ENCODE peak calls at places on chromosomes 7 and 10, in five cellular contexts. Z, T, D, A and V are unnamed samples.

GRCh38 chr7:8378349-8379019 is 54.9 kb upstream of the NXPH1 start:
- DNase-seq in Z (no peak), T (no peak), D (no peak), A (no peak), V (no peak)

GRCh38 chr7:76123316-76123715 is 75.4 kb downstream of the MDH2 start:
- DNase-seq in Z (no peak), T (no peak), D (no peak), A (no peak), V (no peak)

GRCh38 chr10:62433181-62433692 is 59.1 kb downstream of the ZNF365 start:
- DNase-seq in Z (peak), T (no peak), D (no peak), A (peak), V (no peak)

GRCh38 chr10:46995234-46995633 is 84.0 kb downstream of the PTPN20 start:
- DNase-seq in Z (no peak), T (peak), D (no peak), A (no peak), V (no peak)

GRCh38 chr7:100492738-100493475 is 9.2 kb downstream of the NYAP1 start:
- DNase-seq in Z (no peak), T (no peak), D (no peak), A (no peak), V (no peak)

GRCh38 chr7:16399916-16400895 is 21.1 kb downstream of the CRPPA start:
- DNase-seq in Z (no peak), T (no peak), D (no peak), A (no peak), V (no peak)

GRCh38 chr10:29949411-29950011 is 109.9 kb downstream of the JCAD start:
- DNase-seq in Z (peak), T (no peak), D (no peak), A (no peak), V (no peak)

GRCh38 chr10:7950981-7951847 is 103.3 kb upstream of the GATA3 start:
- DNase-seq in Z (no peak), T (no peak), D (no peak), A (no peak), V (no peak)

GRCh38 chr7:159064816-159065130 is 79.9 kb downstream of the VIPR2 start:
- DNase-seq in Z (no peak), T (no peak), D (no peak), A (no peak), V (no peak)

GRCh38 chr7:97418312-97418711 is 300.8 kb downstream of the SDHAF3 start:
- DNase-seq in Z (no peak), T (peak), D (no peak), A (no peak), V (no peak)

GRCh38 chr10:84265378-84265777 is 20.5 kb downstream of the RGR start:
- DNase-seq in Z (no peak), T (no peak), D (no peak), A (no peak), V (no peak)

GRCh38 chr7:110595694-110596093 is 495.2 kb upstream of the LRRN3 start:
- DNase-seq in Z (no peak), T (no peak), D (no peak), A (no peak), V (no peak)

GRCh38 chr7:158541330-158542010 is 46.2 kb downstream of the PTPRN2 start:
- DNase-seq in Z (no peak), T (no peak), D (no peak), A (no peak), V (no peak)

GRCh38 chr10:82397859-82398258 is 522.9 kb downstream of the NRG3 start:
- DNase-seq in Z (no peak), T (peak), D (no peak), A (no peak), V (no peak)

GRCh38 chr10:88058750-88059149 is 195.3 kb downstream of the PTEN start:
- DNase-seq in Z (no peak), T (no peak), D (no peak), A (no peak), V (no peak)

GRCh38 chr7:151008511-151009323 is 15.6 kb downstream of the ATG9B start:
- DNase-seq in Z (no peak), T (peak), D (no peak), A (peak), V (no peak)

GRCh38 chr7:12550956-12551355 is 19.6 kb upstream of the SCIN start:
- DNase-seq in Z (peak), T (no peak), D (no peak), A (no peak), V (no peak)

GRCh38 chr10:31399631-31400030 is 80.6 kb downstream of the ZEB1 start:
- DNase-seq in Z (no peak), T (no peak), D (no peak), A (peak), V (no peak)

GRCh38 chr7:31488562-31489203 is 25.2 kb upstream of the ITPRID1 start:
- DNase-seq in Z (peak), T (peak), D (peak), A (peak), V (peak)

GRCh38 chr7:22196429-22196828 is 160.5 kb downstream of the RAPGEF5 start:
- DNase-seq in Z (no peak), T (no peak), D (no peak), A (no peak), V (no peak)

GRCh38 chr7:82726038-82726800 is 282.6 kb upstream of the CACNA2D1 start:
- DNase-seq in Z (peak), T (no peak), D (no peak), A (no peak), V (no peak)

GRCh38 chr10:59346321-59346720 is 16.0 kb downstream of the FAM13C start:
- DNase-seq in Z (no peak), T (no peak), D (no peak), A (no peak), V (no peak)

GRCh38 chr10:18164771-18165361 is 24.6 kb downstream of the CACNB2 start:
- DNase-seq in Z (peak), T (no peak), D (no peak), A (no peak), V (no peak)

GRCh38 chr7:30559566-30559965 is 35.1 kb upstream of the GARS1 start:
- DNase-seq in Z (no peak), T (no peak), D (no peak), A (no peak), V (no peak)

GRCh38 chr7:114085313-114085591 is 166.4 kb upstream of the PPP1R3A start:
- DNase-seq in Z (no peak), T (peak), D (no peak), A (no peak), V (no peak)

GRCh38 chr10:4981722-4982471 is 18.7 kb downstream of the AKR1C1 start:
- DNase-seq in Z (peak), T (peak), D (peak), A (peak), V (peak)

GRCh38 chr7:150378115-150378852 is 846 bp upstream of the ZNF775 start:
- DNase-seq in Z (no peak), T (peak), D (peak), A (peak), V (no peak)

GRCh38 chr10:28396317-28396716 is 93.5 kb upstream of the MPP7 start:
- DNase-seq in Z (no peak), T (no peak), D (no peak), A (no peak), V (no peak)

GRCh38 chr7:151128144-151128543 is 39.4 kb downstream of the GBX1 start:
- DNase-seq in Z (no peak), T (no peak), D (no peak), A (no peak), V (no peak)

GRCh38 chr10:60031664-60032063 is 125.3 kb upstream of the CCDC6 start:
- DNase-seq in Z (no peak), T (no peak), D (no peak), A (no peak), V (no peak)

GRCh38 chr7:921071-921461 is 33.4 kb downstream of the ADAP1 start:
- DNase-seq in Z (no peak), T (no peak), D (peak), A (no peak), V (no peak)

GRCh38 chr10:72425133-72425532 is 70.4 kb upstream of the DNAJB12 start:
- DNase-seq in Z (no peak), T (no peak), D (no peak), A (no peak), V (no peak)

GRCh38 chr10:86366033-86366901 is at the start of gene GRID1:
- DNase-seq in Z (no peak), T (peak), D (peak), A (no peak), V (no peak)

GRCh38 chr7:137025469-137026175 is 157.2 kb downstream of the CHRM2 start:
- DNase-seq in Z (peak), T (no peak), D (no peak), A (no peak), V (no peak)

GRCh38 chr7:128383781-128384180 is 22.3 kb upstream of the PRRT4 start:
- DNase-seq in Z (no peak), T (no peak), D (no peak), A (no peak), V (peak)

GRCh38 chr10:6300106-6300783 is 97.5 kb downstream of the PFKFB3 start:
- DNase-seq in Z (peak), T (no peak), D (no peak), A (no peak), V (no peak)

GRCh38 chr10:23512355-23513058 is 73.6 kb downstream of the OTUD1 start:
- DNase-seq in Z (peak), T (no peak), D (no peak), A (no peak), V (no peak)

GRCh38 chr7:39734605-39735004 is 111.2 kb downstream of the RALA start:
- DNase-seq in Z (no peak), T (peak), D (no peak), A (no peak), V (no peak)

GRCh38 chr7:134823400-134823799 is 44.0 kb downstream of the CALD1 start:
- DNase-seq in Z (peak), T (no peak), D (no peak), A (no peak), V (no peak)

GRCh38 chr7:134827889-134828288 is 48.5 kb downstream of the CALD1 start:
- DNase-seq in Z (peak), T (no peak), D (no peak), A (no peak), V (no peak)

GRCh38 chr7:134828361-134828760 is 48.9 kb downstream of the CALD1 start:
- DNase-seq in Z (no peak), T (no peak), D (no peak), A (no peak), V (no peak)

GRCh38 chr7:134827436-134827835 is 48.0 kb downstream of the CALD1 start:
- DNase-seq in Z (no peak), T (no peak), D (no peak), A (peak), V (no peak)

DNA sequence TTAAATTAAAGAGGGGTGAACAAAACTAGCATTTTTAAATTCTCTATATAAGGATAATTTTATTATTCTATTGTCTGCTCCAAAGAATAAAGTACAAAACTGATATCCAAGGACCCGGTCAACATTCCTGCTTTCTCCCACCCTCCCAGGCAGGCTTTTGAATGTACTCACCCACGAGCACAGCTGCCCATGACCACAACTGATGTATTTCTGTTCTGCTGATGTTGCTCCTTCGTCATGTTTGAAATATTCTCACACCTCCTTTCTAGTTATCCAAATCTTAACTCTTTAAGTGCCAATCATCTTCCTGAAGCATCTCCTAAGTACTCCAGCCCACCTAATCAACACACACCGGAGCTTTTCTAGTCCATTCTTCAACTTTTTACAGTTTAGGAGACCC is 46.7 kb downstream of the CALD1 start:
- DNase-seq in Z (peak), T (no peak), D (no peak), A (peak), V (no peak)
- H3K4me3 ChIP-seq in Z (no peak), T (no peak), D (no peak), A (peak), V (no peak)

DNA sequence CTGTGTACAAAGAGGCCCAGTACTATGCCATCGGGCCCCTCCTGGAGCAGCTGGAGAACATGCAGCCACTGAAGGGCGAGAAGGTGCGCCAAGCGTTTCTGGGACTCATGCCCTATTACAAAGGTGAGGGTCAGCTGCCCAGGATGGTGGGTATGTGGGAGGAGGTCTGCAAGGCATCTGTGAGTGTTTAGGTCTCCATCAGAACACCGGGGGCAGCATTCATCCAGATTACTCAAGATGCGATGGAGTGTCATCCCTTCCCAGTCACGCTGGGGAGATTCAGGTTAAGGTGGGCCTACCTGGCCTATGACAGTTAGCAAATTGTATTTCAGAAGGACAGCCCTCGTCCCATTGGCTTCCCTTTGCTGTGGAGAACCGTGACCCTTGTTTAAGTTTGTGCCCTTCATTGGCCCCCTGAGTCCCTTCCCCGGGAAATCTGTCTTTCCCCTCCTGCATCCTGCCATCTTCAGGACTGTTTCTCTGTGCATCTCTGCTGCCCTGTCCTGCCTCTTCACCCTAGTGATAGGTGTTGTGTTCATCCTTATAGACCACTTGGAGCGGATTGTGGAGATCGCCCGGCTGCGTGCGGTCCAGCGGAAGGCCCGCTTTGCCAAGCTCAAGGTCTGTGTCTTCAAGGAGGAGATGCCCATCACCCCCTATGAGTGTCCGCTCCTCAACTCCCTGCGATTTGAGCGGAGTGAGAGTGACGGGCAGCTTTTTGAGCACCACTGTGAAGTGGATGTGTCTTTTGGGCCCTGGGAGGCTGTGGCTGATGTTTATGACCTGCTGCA is 9.8 kb downstream of the KCTD7 start:
- DNase-seq in Z (no peak), T (peak), D (no peak), A (no peak), V (no peak)
- TF ChIP-seq CTCF in Z (no peak), T (peak), D (no peak), A (no peak), V (no peak)

GRCh38 chr7:44976040-44976745 is 2.6 kb downstream of the MYO1G start:
- DNase-seq in Z (no peak), T (no peak), D (no peak), A (no peak), V (no peak)

GRCh38 chr7:44977956-44978355 is 859 bp downstream of the MYO1G start:
- DNase-seq in Z (no peak), T (no peak), D (no peak), A (no peak), V (no peak)

GRCh38 chr7:44975331-44976039 is 3.3 kb downstream of the MYO1G start:
- DNase-seq in Z (no peak), T (no peak), D (no peak), A (no peak), V (no peak)

GRCh38 chr7:44977304-44977858 is 1.4 kb downstream of the MYO1G start:
- DNase-seq in Z (no peak), T (no peak), D (peak), A (no peak), V (no peak)

DNA sequence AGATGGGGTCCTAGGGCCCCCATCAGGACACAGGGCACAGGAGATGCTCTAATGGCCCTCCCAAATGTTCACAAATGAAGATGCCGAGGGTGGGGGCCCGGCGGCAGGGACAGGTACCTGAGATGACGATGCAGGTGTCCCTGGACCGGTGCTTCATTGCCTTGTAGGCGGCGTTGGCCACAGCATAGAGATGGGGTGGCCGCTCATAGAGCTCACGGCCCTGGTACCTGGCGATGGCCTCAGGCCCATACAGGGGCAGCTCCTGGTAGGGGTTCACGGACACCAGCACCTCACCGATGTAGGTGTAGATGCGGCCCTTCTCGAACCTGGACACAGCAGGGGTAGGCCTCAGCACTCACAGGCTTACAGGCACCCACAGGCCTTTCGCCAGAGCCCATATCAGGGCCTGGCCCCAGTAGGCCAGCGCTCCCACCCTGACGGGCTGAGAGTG is 2.0 kb downstream of the MYO1G start:
- DNase-seq in Z (no peak), T (no peak), D (peak), A (no peak), V (no peak)
- H3K4me3 ChIP-seq in Z (no peak), T (no peak), D (no peak), A (no peak), V (no peak)

GRCh38 chr7:35241431-35241830 is 12.5 kb downstream of the TBX20 start:
- DNase-seq in Z (no peak), T (no peak), D (no peak), A (no peak), V (no peak)

GRCh38 chr7:35246819-35247218 is 7.1 kb downstream of the TBX20 start:
- DNase-seq in Z (no peak), T (no peak), D (no peak), A (no peak), V (no peak)

DNA sequence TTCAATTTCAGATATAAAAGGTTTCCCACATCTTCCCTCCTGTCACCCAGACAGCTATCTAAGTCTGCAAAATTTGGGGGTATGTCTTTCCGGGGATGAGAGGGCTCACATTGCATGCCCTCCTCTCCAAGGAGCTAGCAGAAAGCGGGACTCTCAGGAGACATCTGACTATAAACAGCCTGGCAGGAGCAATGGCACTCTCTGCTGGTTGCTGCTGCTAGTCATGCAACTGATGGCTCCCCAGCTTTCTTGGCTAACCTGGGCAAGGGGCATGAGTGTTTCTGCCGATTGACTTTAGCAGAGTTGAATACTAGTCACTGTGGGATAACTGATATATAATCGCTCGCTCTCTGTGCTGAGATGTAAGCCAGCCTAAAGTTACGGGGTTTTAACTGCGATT is 12.0 kb downstream of the TBX20 start:
- DNase-seq in Z (no peak), T (no peak), D (peak), A (no peak), V (peak)
- TF ChIP-seq CTCF in Z (no peak), T (no peak), D (no peak), A (peak), V (peak)

DNA sequence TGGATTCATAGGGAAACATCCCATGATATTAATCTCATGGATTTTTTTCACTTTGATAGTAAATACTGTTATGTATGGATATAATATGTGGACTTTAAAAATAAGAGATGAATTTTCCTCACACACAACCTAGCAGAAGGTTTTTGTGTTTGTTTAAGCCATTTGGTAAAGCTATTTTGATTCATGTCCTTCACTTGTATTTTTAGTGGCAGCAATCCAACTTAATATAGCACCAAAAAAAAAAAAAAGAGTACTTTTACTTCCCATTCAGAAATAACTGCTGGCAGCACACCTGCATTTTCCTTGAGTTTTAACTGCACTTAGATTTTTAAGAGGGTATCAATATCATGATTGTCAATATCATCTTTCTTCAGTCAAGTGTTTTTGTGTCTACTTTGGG is 60.0 kb downstream of the MCMBP start:
- DNase-seq in Z (no peak), T (no peak), D (no peak), A (no peak), V (no peak)
- H3K4me3 ChIP-seq in Z (no peak), T (no peak), D (no peak), A (no peak), V (no peak)

GRCh38 chr7:5429857-5430611 is 6.4 kb upstream of the TNRC18 start:
- DNase-seq in Z (no peak), T (peak), D (peak), A (no peak), V (no peak)
- TF ChIP-seq CTCF in Z (no peak), T (no peak), D (no peak), A (no peak), V (no peak)

GRCh38 chr7:131040467-131040932 is 287.2 kb upstream of the MKLN1 start:
- DNase-seq in Z (peak), T (peak), D (peak), A (peak), V (peak)
- H3K4me3 ChIP-seq in Z (no peak), T (no peak), D (no peak), A (no peak), V (no peak)

GRCh38 chr10:12849351-12850181 is 151.9 kb downstream of the CCDC3 start:
- DNase-seq in Z (no peak), T (no peak), D (no peak), A (no peak), V (peak)

GRCh38 chr10:12848439-12849173 is 152.9 kb downstream of the CCDC3 start:
- DNase-seq in Z (no peak), T (no peak), D (no peak), A (no peak), V (no peak)

GRCh38 chr10:12844796-12845524 is 156.6 kb downstream of the CCDC3 start:
- DNase-seq in Z (peak), T (no peak), D (no peak), A (peak), V (peak)

GRCh38 chr10:12846718-12847117 is 154.8 kb downstream of the CCDC3 start:
- DNase-seq in Z (no peak), T (no peak), D (no peak), A (no peak), V (no peak)

GRCh38 chr10:12847361-12847975 is 154.0 kb downstream of the CCDC3 start:
- DNase-seq in Z (no peak), T (peak), D (no peak), A (no peak), V (no peak)
- TF ChIP-seq CTCF in Z (peak), T (peak), D (peak), A (no peak), V (no peak)

GRCh38 chr10:76302936-76303656 is 871.7 kb downstream of the LRMDA start:
- DNase-seq in Z (no peak), T (no peak), D (peak), A (no peak), V (no peak)
- H3K4me3 ChIP-seq in Z (no peak), T (no peak), D (no peak), A (no peak), V (no peak)